ENCODE peak calls at places on chromosomes 3 and 15, in nine cellular contexts. One of them, this sample, is unnamed. For H3K36me3, the result is how much of the 10 kb centered on the place peaks cover.

GRCh38 chr15:63502137-63502801 is 2.1 kb upstream of the USP3 start:
- DNase-seq in Caco-2: peak
- DNase-seq in heart left ventricle: peak
- DNase-seq in thoracic aorta: no peak
- DNase-seq in gastrocnemius medialis: no peak
- DNase-seq in cardiac muscle cell: no peak
- DNase-seq in esophagus muscularis mucosa: no peak
- DNase-seq in left ventricle myocardium inferior: no peak
- DNase-seq in PC-9: peak
- DNase-seq in this sample: no peak

GRCh38 chr3:181700168-181701087 is 11.3 kb upstream of the SOX2 start:
- DNase-seq in Caco-2: peak
- DNase-seq in heart left ventricle: peak
- DNase-seq in thoracic aorta: no peak
- DNase-seq in gastrocnemius medialis: no peak
- DNase-seq in cardiac muscle cell: peak
- DNase-seq in esophagus muscularis mucosa: no peak
- DNase-seq in left ventricle myocardium inferior: peak
- DNase-seq in PC-9: peak
- DNase-seq in this sample: no peak

GRCh38 chr3:141643816-141644215 is 94.3 kb upstream of the RNF7 start:
- DNase-seq in Caco-2: no peak
- DNase-seq in heart left ventricle: no peak
- DNase-seq in thoracic aorta: no peak
- DNase-seq in gastrocnemius medialis: no peak
- DNase-seq in cardiac muscle cell: no peak
- DNase-seq in esophagus muscularis mucosa: no peak
- DNase-seq in left ventricle myocardium inferior: no peak
- DNase-seq in PC-9: peak
- DNase-seq in this sample: no peak

GRCh38 chr3:151315136-151315535 is 1.5 kb downstream of the GPR87 start:
- DNase-seq in Caco-2: no peak
- DNase-seq in heart left ventricle: no peak
- DNase-seq in thoracic aorta: no peak
- DNase-seq in gastrocnemius medialis: no peak
- DNase-seq in cardiac muscle cell: no peak
- DNase-seq in esophagus muscularis mucosa: no peak
- DNase-seq in left ventricle myocardium inferior: no peak
- DNase-seq in PC-9: no peak
- DNase-seq in this sample: no peak

GRCh38 chr15:80825361-80826030 is 46.3 kb downstream of the CEMIP start:
- DNase-seq in Caco-2: no peak
- DNase-seq in heart left ventricle: no peak
- DNase-seq in thoracic aorta: no peak
- DNase-seq in gastrocnemius medialis: no peak
- DNase-seq in cardiac muscle cell: no peak
- DNase-seq in esophagus muscularis mucosa: no peak
- DNase-seq in left ventricle myocardium inferior: no peak
- DNase-seq in PC-9: peak
- DNase-seq in this sample: no peak

GRCh38 chr3:6526321-6526720 is 334.6 kb upstream of the GRM7 start:
- DNase-seq in Caco-2: no peak
- DNase-seq in heart left ventricle: no peak
- DNase-seq in thoracic aorta: no peak
- DNase-seq in gastrocnemius medialis: no peak
- DNase-seq in cardiac muscle cell: no peak
- DNase-seq in esophagus muscularis mucosa: no peak
- DNase-seq in left ventricle myocardium inferior: no peak
- DNase-seq in PC-9: peak
- DNase-seq in this sample: no peak

GRCh38 chr15:100663066-100663465 is 60.7 kb downstream of the ASB7 start:
- DNase-seq in Caco-2: peak
- DNase-seq in heart left ventricle: no peak
- DNase-seq in thoracic aorta: no peak
- DNase-seq in gastrocnemius medialis: no peak
- DNase-seq in cardiac muscle cell: no peak
- DNase-seq in esophagus muscularis mucosa: no peak
- DNase-seq in left ventricle myocardium inferior: no peak
- DNase-seq in PC-9: no peak
- DNase-seq in this sample: no peak

GRCh38 chr15:64763874-64764273 is 11.5 kb downstream of the RBPMS2 start:
- DNase-seq in Caco-2: no peak
- DNase-seq in heart left ventricle: no peak
- DNase-seq in thoracic aorta: no peak
- DNase-seq in gastrocnemius medialis: no peak
- DNase-seq in cardiac muscle cell: no peak
- DNase-seq in esophagus muscularis mucosa: no peak
- DNase-seq in left ventricle myocardium inferior: no peak
- DNase-seq in PC-9: no peak
- DNase-seq in this sample: no peak

GRCh38 chr3:159951580-159951979 is 37.1 kb upstream of the IL12A start:
- DNase-seq in Caco-2: no peak
- DNase-seq in heart left ventricle: no peak
- DNase-seq in thoracic aorta: no peak
- DNase-seq in gastrocnemius medialis: no peak
- DNase-seq in cardiac muscle cell: no peak
- DNase-seq in esophagus muscularis mucosa: peak
- DNase-seq in left ventricle myocardium inferior: no peak
- DNase-seq in PC-9: no peak
- DNase-seq in this sample: no peak

GRCh38 chr15:62608369-62608768 is 434.2 kb upstream of the TPM1 start:
- DNase-seq in Caco-2: no peak
- DNase-seq in heart left ventricle: no peak
- DNase-seq in thoracic aorta: no peak
- DNase-seq in gastrocnemius medialis: no peak
- DNase-seq in cardiac muscle cell: no peak
- DNase-seq in esophagus muscularis mucosa: no peak
- DNase-seq in left ventricle myocardium inferior: no peak
- DNase-seq in PC-9: no peak
- DNase-seq in this sample: no peak

GRCh38 chr15:64942356-64942755 is 30.7 kb downstream of the ANKDD1A start:
- DNase-seq in Caco-2: no peak
- DNase-seq in heart left ventricle: no peak
- DNase-seq in thoracic aorta: no peak
- DNase-seq in gastrocnemius medialis: no peak
- DNase-seq in cardiac muscle cell: no peak
- DNase-seq in esophagus muscularis mucosa: no peak
- DNase-seq in left ventricle myocardium inferior: no peak
- DNase-seq in PC-9: no peak
- DNase-seq in this sample: no peak

GRCh38 chr3:136949708-136950107 is 8.1 kb upstream of the IL20RB start:
- DNase-seq in Caco-2: no peak
- DNase-seq in heart left ventricle: no peak
- DNase-seq in thoracic aorta: no peak
- DNase-seq in gastrocnemius medialis: no peak
- DNase-seq in cardiac muscle cell: no peak
- DNase-seq in esophagus muscularis mucosa: no peak
- DNase-seq in left ventricle myocardium inferior: no peak
- DNase-seq in PC-9: no peak
- DNase-seq in this sample: no peak

GRCh38 chr3:188390775-188391443 is 237.0 kb downstream of the LPP start:
- DNase-seq in Caco-2: no peak
- DNase-seq in heart left ventricle: no peak
- DNase-seq in thoracic aorta: no peak
- DNase-seq in gastrocnemius medialis: no peak
- DNase-seq in cardiac muscle cell: peak
- DNase-seq in esophagus muscularis mucosa: no peak
- DNase-seq in left ventricle myocardium inferior: no peak
- DNase-seq in PC-9: no peak
- DNase-seq in this sample: no peak

GRCh38 chr3:181757694-181758306 is 46.1 kb downstream of the SOX2 start:
- DNase-seq in Caco-2: no peak
- DNase-seq in heart left ventricle: no peak
- DNase-seq in thoracic aorta: no peak
- DNase-seq in gastrocnemius medialis: no peak
- DNase-seq in cardiac muscle cell: no peak
- DNase-seq in esophagus muscularis mucosa: no peak
- DNase-seq in left ventricle myocardium inferior: no peak
- DNase-seq in PC-9: no peak
- DNase-seq in this sample: no peak

GRCh38 chr3:14472471-14473351 is 67.4 kb downstream of the GRIP2 start:
- DNase-seq in Caco-2: no peak
- DNase-seq in heart left ventricle: no peak
- DNase-seq in thoracic aorta: no peak
- DNase-seq in gastrocnemius medialis: no peak
- DNase-seq in cardiac muscle cell: no peak
- DNase-seq in esophagus muscularis mucosa: no peak
- DNase-seq in left ventricle myocardium inferior: no peak
- DNase-seq in PC-9: peak
- DNase-seq in this sample: no peak
- H3K36me3 ChIP-seq in Caco-2: under half
- H3K36me3 ChIP-seq in heart left ventricle: half or more
- H3K36me3 ChIP-seq in thoracic aorta: under half
- H3K36me3 ChIP-seq in gastrocnemius medialis: half or more
- H3K36me3 ChIP-seq in cardiac muscle cell: under half
- H3K36me3 ChIP-seq in esophagus muscularis mucosa: half or more
- H3K36me3 ChIP-seq in left ventricle myocardium inferior: half or more
- H3K36me3 ChIP-seq in PC-9: under half
- H3K36me3 ChIP-seq in this sample: under half

GRCh38 chr3:4947028-4947427 is 32.2 kb upstream of the BHLHE40 start:
- DNase-seq in Caco-2: no peak
- DNase-seq in heart left ventricle: no peak
- DNase-seq in thoracic aorta: no peak
- DNase-seq in gastrocnemius medialis: no peak
- DNase-seq in cardiac muscle cell: no peak
- DNase-seq in esophagus muscularis mucosa: no peak
- DNase-seq in left ventricle myocardium inferior: no peak
- DNase-seq in PC-9: no peak
- DNase-seq in this sample: no peak

GRCh38 chr3:4939276-4939675 is 40.0 kb upstream of the BHLHE40 start:
- DNase-seq in Caco-2: no peak
- DNase-seq in heart left ventricle: no peak
- DNase-seq in thoracic aorta: no peak
- DNase-seq in gastrocnemius medialis: no peak
- DNase-seq in cardiac muscle cell: no peak
- DNase-seq in esophagus muscularis mucosa: no peak
- DNase-seq in left ventricle myocardium inferior: no peak
- DNase-seq in PC-9: no peak
- DNase-seq in this sample: no peak

GRCh38 chr3:4945318-4945717 is 33.9 kb upstream of the BHLHE40 start:
- DNase-seq in Caco-2: no peak
- DNase-seq in heart left ventricle: no peak
- DNase-seq in thoracic aorta: no peak
- DNase-seq in gastrocnemius medialis: no peak
- DNase-seq in cardiac muscle cell: no peak
- DNase-seq in esophagus muscularis mucosa: no peak
- DNase-seq in left ventricle myocardium inferior: no peak
- DNase-seq in PC-9: no peak
- DNase-seq in this sample: no peak

GRCh38 chr3:4940985-4941384 is 38.3 kb upstream of the BHLHE40 start:
- DNase-seq in Caco-2: no peak
- DNase-seq in heart left ventricle: no peak
- DNase-seq in thoracic aorta: no peak
- DNase-seq in gastrocnemius medialis: no peak
- DNase-seq in cardiac muscle cell: no peak
- DNase-seq in esophagus muscularis mucosa: no peak
- DNase-seq in left ventricle myocardium inferior: no peak
- DNase-seq in PC-9: no peak
- DNase-seq in this sample: no peak

GRCh38 chr3:4943553-4943952 is 35.7 kb upstream of the BHLHE40 start:
- DNase-seq in Caco-2: peak
- DNase-seq in heart left ventricle: no peak
- DNase-seq in thoracic aorta: no peak
- DNase-seq in gastrocnemius medialis: no peak
- DNase-seq in cardiac muscle cell: no peak
- DNase-seq in esophagus muscularis mucosa: no peak
- DNase-seq in left ventricle myocardium inferior: no peak
- DNase-seq in PC-9: no peak
- DNase-seq in this sample: no peak
- TF ChIP-seq CTCF in Caco-2: peak
- TF ChIP-seq CTCF in heart left ventricle: no peak
- TF ChIP-seq CTCF in thoracic aorta: peak
- TF ChIP-seq CTCF in gastrocnemius medialis: no peak
- TF ChIP-seq CTCF in cardiac muscle cell: peak
- TF ChIP-seq CTCF in esophagus muscularis mucosa: peak
- TF ChIP-seq CTCF in left ventricle myocardium inferior: peak
- TF ChIP-seq CTCF in PC-9: peak
- TF ChIP-seq CTCF in this sample: no peak

GRCh38 chr15:77071338-77072223 is 672 bp upstream of the TSPAN3 start:
- DNase-seq in Caco-2: no peak
- DNase-seq in heart left ventricle: no peak
- DNase-seq in thoracic aorta: no peak
- DNase-seq in gastrocnemius medialis: no peak
- DNase-seq in cardiac muscle cell: no peak
- DNase-seq in esophagus muscularis mucosa: no peak
- DNase-seq in left ventricle myocardium inferior: no peak
- DNase-seq in PC-9: no peak
- DNase-seq in this sample: no peak
- H3K36me3 ChIP-seq in Caco-2: under half
- H3K36me3 ChIP-seq in heart left ventricle: under half
- H3K36me3 ChIP-seq in thoracic aorta: under half
- H3K36me3 ChIP-seq in gastrocnemius medialis: under half
- H3K36me3 ChIP-seq in cardiac muscle cell: under half
- H3K36me3 ChIP-seq in esophagus muscularis mucosa: under half
- H3K36me3 ChIP-seq in left ventricle myocardium inferior: under half
- H3K36me3 ChIP-seq in PC-9: under half
- H3K36me3 ChIP-seq in this sample: under half

DNA sequence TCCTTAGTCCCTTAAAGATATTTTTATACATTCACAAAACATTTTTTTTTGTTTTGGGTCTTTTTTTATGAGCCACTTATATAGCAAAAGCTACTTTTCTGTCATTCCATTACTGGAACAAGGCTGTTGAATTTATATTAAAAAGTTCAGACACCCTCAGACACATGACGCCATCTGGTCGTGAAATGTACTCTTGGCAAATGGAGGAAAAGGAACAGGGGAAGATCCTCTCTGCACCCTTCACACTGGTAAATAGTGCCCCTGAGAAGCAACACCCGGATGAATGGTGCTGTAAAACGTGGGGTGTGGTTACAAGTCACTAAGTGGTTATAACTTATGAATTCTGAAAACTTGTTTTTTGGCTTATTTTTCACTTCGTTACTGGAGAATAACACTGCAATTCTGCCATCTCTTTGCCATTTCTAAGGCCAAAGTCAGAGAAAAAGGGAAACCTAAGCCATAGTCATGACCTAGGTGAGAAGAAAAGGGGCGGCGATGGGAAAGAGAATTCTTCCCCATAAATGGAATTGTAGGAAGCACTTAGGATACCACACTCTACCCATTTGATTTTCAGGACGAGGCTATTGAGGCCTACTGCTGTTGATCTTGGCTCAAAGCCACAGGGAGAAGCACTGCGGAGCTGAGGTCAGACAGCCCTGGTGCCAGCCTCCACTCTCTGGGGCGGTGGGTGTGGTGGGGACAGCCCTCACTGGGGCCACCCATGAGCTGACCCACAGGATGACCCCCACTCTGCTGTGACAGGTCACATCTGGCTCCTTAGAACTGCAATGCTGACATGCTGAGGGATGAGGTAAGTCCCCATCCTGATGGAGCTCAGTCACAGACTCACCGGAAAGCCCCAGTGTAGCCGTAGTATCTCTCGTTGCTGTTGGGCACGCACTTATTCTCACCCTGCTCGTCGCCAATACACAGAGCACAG is 21.8 kb downstream of the LTF start:
- DNase-seq in Caco-2: no peak
- DNase-seq in heart left ventricle: no peak
- DNase-seq in thoracic aorta: no peak
- DNase-seq in gastrocnemius medialis: peak
- DNase-seq in cardiac muscle cell: no peak
- DNase-seq in esophagus muscularis mucosa: no peak
- DNase-seq in left ventricle myocardium inferior: no peak
- DNase-seq in PC-9: peak
- DNase-seq in this sample: no peak
- TF ChIP-seq CTCF in Caco-2: no peak
- TF ChIP-seq CTCF in heart left ventricle: no peak
- TF ChIP-seq CTCF in thoracic aorta: no peak
- TF ChIP-seq CTCF in gastrocnemius medialis: peak
- TF ChIP-seq CTCF in cardiac muscle cell: no peak
- TF ChIP-seq CTCF in esophagus muscularis mucosa: peak
- TF ChIP-seq CTCF in left ventricle myocardium inferior: peak
- TF ChIP-seq CTCF in PC-9: peak
- TF ChIP-seq CTCF in this sample: no peak

This sample was measured in esophagus squamous epithelium.